ENCODE peak calls at places on chromosomes 16 and 17, in ten cellular contexts. C is OCI-LY7; M is ovary; K is body of pancreas; J is A549; T is keratinocyte; B is CD8-positive, alpha-beta T cell; L is ascending aorta; W is neuronal stem cell; P is left ventricle myocardium inferior. Q is an unnamed sample.

GRCh38 chr17:42288078-42288984 is at the start of gene STAT5A:
- DNase-seq in B (peak; percentile 70), P (peak; percentile 92), M (peak; percentile 91), J (peak; percentile 73), K (peak; percentile 90), L (peak; percentile 95), C (peak; percentile 59), W (no peak), T (no peak), Q (peak; percentile 63)

GRCh38 chr17:82754297-82755208 is 2.7 kb downstream of the TBCD start:
- DNase-seq in C (peak; percentile 52), P (no peak), K (no peak), J (peak; percentile 63), L (no peak), B (no peak), M (no peak), W (peak; percentile 46), T (peak; percentile 75), Q (no peak)

GRCh38 chr17:7260601-7261376 is 1.5 kb downstream of the CLDN7 start:
- DNase-seq in P (no peak), K (peak; percentile 88), J (no peak), B (no peak), C (no peak), L (no peak), T (no peak), W (no peak), M (no peak), Q (no peak)

GRCh38 chr17:58446086-58446485 is 28.8 kb upstream of the RNF43 start:
- DNase-seq in L (no peak), C (no peak), P (no peak), W (no peak), B (no peak), K (no peak), T (no peak), M (no peak), J (no peak), Q (no peak)

GRCh38 chr17:77684803-77685580 is 273.5 kb upstream of the TNRC6C start:
- DNase-seq in C (no peak), L (peak; percentile 18), P (no peak), T (no peak), M (no peak), K (no peak), B (no peak), W (no peak), J (no peak), Q (no peak)

GRCh38 chr17:32588982-32589381 is 102.2 kb downstream of the CDK5R1 start:
- DNase-seq in W (no peak), P (no peak), J (peak; percentile 34), L (no peak), T (no peak), C (no peak), M (no peak), B (no peak), K (no peak), Q (no peak)

GRCh38 chr16:26889751-26890150 is 177.0 kb upstream of the C16orf82 start:
- DNase-seq in M (no peak), K (no peak), J (no peak), L (no peak), W (no peak), P (no peak), B (no peak), T (no peak), C (no peak), Q (no peak)

GRCh38 chr17:1730345-1731193 is 6.1 kb downstream of the WDR81 start:
- DNase-seq in M (peak; percentile 96), K (peak; percentile 61), B (no peak), W (no peak), T (no peak), P (peak; percentile 88), C (no peak), L (peak; percentile 85), J (no peak), Q (no peak)

GRCh38 chr16:83420206-83420760 is 387.5 kb upstream of the HSBP1 start:
- DNase-seq in K (no peak), W (peak; percentile 67), L (no peak), M (no peak), C (peak; percentile 17), T (no peak), J (no peak), B (no peak), P (no peak), Q (peak; percentile 12)

GRCh38 chr17:78991017-78991783 is 11.5 kb upstream of the LGALS3BP start:
- DNase-seq in T (no peak), L (peak; percentile 56), M (peak; percentile 13), C (no peak), W (no peak), P (peak; percentile 8), J (no peak), B (no peak), K (no peak), Q (no peak)

GRCh38 chr17:63954402-63955063 is 18.2 kb downstream of the SCN4A start:
- DNase-seq in W (no peak), P (no peak), T (no peak), J (no peak), L (no peak), K (no peak), M (no peak), C (peak; percentile 91), B (peak; percentile 19), Q (peak; percentile 36)

GRCh38 chr17:9035249-9035648 is 13.9 kb downstream of the NTN1 start:
- DNase-seq in P (no peak), K (no peak), M (no peak), C (no peak), W (no peak), B (no peak), L (peak; percentile 5), T (no peak), J (no peak), Q (no peak)

GRCh38 chr16:14963281-14964173 is 11.3 kb upstream of the PDXDC1 start:
- DNase-seq in B (no peak), J (no peak), M (no peak), C (no peak), K (no peak), W (no peak), P (no peak), T (no peak), L (peak; percentile 55), Q (no peak)

GRCh38 chr16:48546774-48547173 is 63.2 kb downstream of the N4BP1 start:
- DNase-seq in K (peak; percentile 71), B (no peak), T (no peak), L (no peak), J (no peak), C (no peak), P (no peak), W (no peak), M (no peak), Q (no peak)

GRCh38 chr16:87956169-87956770 is 5.0 kb downstream of the BANP start:
- DNase-seq in K (no peak), T (no peak), P (peak; percentile 50), L (no peak), B (peak; percentile 61), C (peak; percentile 64), J (no peak), W (peak; percentile 39), M (no peak), Q (peak; percentile 81)

GRCh38 chr17:19904412-19904811 is 36.7 kb upstream of the ULK2 start:
- DNase-seq in P (no peak), L (no peak), K (no peak), J (no peak), T (no peak), C (no peak), W (no peak), B (no peak), M (no peak), Q (no peak)

GRCh38 chr17:17781591-17782424 is 55.0 kb downstream of the SREBF1 start:
- DNase-seq in P (peak; percentile 85), C (no peak), B (no peak), J (peak; percentile 51), K (peak; percentile 76), L (peak; percentile 85), W (peak; percentile 47), M (peak; percentile 88), T (no peak), Q (no peak)

DNA sequence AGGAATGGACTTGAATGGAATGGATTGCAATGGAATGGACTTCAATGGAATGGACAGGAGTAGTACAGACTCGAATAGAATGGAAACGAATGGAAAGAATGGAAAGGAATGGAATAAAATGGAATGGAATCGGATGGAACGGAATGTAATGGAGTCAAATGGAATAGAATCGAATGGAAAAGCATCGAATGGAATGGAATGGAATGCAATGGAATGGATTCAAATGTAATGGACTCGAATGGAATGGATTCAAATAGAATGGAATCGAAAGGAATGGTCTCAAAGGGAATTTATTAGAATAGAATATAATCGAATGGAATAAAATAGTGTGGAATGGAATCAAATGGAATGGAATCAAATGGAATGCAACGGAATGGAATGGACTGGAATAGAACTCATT is 484.9 kb upstream of the WSB1 start:
- DNase-seq in K (no peak), B (no peak), C (no peak), W (peak; percentile 42), J (no peak), M (no peak), P (no peak), L (no peak), T (peak; percentile 30), Q (no peak)
- H3K9me3 ChIP-seq in K (no peaks in the 10 kb centered on the region), B (peaks cover 14% of the 10 kb centered on the region), C (peaks cover 57% of the 10 kb centered on the region), W (peaks cover 4% of the 10 kb centered on the region), J (peaks cover 40% of the 10 kb centered on the region), M (peaks cover 6% of the 10 kb centered on the region), P (peaks cover 81% of the 10 kb centered on the region), L (peaks cover 45% of the 10 kb centered on the region), T (peaks cover 29% of the 10 kb centered on the region), Q (no peaks in the 10 kb centered on the region)

GRCh38 chr16:31674686-31675085 is 147.0 kb downstream of the AHSP start:
- DNase-seq in M (no peak), C (no peak), T (no peak), J (no peak), K (no peak), B (no peak), P (no peak), L (no peak), W (no peak), Q (no peak)
- H3K9me3 ChIP-seq in M (no peaks in the 10 kb centered on the region), C (no peaks in the 10 kb centered on the region), T (no peaks in the 10 kb centered on the region), J (no peaks in the 10 kb centered on the region), K (no peaks in the 10 kb centered on the region), B (peaks cover 5% of the 10 kb centered on the region), P (peaks cover 13% of the 10 kb centered on the region), L (no peaks in the 10 kb centered on the region), W (no peaks in the 10 kb centered on the region), Q (no peaks in the 10 kb centered on the region)

GRCh38 chr17:70492368-70492767 is 323.0 kb downstream of the KCNJ2 start:
- DNase-seq in K (no peak), B (no peak), M (no peak), L (no peak), C (no peak), T (no peak), W (no peak), P (no peak), J (no peak), Q (no peak)
- H3K9me3 ChIP-seq in K (no peaks in the 10 kb centered on the region), B (no peaks in the 10 kb centered on the region), M (no peaks in the 10 kb centered on the region), L (no peaks in the 10 kb centered on the region), C (no peaks in the 10 kb centered on the region), T (no peaks in the 10 kb centered on the region), W (no peaks in the 10 kb centered on the region), P (no peaks in the 10 kb centered on the region), J (no peaks in the 10 kb centered on the region), Q (no peaks in the 10 kb centered on the region)

DNA sequence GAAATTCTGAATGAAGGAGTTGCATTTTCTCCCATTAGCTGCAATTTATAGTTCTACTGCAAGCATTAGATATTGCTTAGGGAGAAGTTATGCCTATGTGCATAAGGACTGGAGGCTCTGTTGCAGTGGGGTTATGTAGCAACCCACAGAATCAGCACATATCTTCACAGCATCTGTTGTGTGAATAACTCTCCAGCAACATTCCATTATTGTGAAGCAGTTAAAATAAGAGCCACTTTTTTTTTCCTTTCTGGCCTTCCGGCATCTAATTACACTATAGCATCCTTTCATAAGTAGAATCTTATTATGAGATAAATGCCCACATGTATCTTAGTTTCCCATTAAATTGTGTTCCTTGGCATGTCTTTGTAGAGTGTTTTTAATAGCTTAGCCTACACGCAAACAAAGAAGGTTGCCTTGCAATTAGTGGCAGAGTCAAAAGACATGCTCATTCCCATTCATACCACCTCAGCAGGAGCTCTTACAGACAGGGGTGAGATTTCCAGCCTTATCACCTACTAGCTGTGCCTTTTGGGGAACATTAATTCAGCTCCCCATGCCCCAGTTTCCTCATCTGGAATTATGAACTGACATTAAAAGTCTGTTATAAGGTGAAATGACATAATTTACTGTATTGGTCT is 596.0 kb upstream of the GOT2 start:
- DNase-seq in K (no peak), B (no peak), T (no peak), M (no peak), J (no peak), W (peak; percentile 54), P (no peak), C (no peak), L (no peak), Q (no peak)
- H3K9me3 ChIP-seq in K (no peaks in the 10 kb centered on the region), B (no peaks in the 10 kb centered on the region), T (peaks cover 2% of the 10 kb centered on the region), M (no peaks in the 10 kb centered on the region), J (peaks cover 4% of the 10 kb centered on the region), W (no peaks in the 10 kb centered on the region), P (no peaks in the 10 kb centered on the region), C (no peaks in the 10 kb centered on the region), L (no peaks in the 10 kb centered on the region), Q (no peaks in the 10 kb centered on the region)

Q was measured in MM.1S.